ENCODE peak calls at places on chromosomes 7 and 10, in nine cellular contexts. Z, A, Q, C, W, Y, P, S and L are unnamed samples.

GRCh38 chr7:100467638-100468373 is 3.7 kb upstream of the SPACDR start:
- DNase-seq in Z (no peak), A (no peak), Q (no peak), C (no peak), W (no peak), Y (no peak), P (no peak), S (no peak), L (no peak)

GRCh38 chr7:12737364-12737763 is 49.9 kb downstream of the ARL4A start:
- DNase-seq in Z (no peak), A (no peak), Q (no peak), C (no peak), W (no peak), Y (no peak), P (no peak), S (no peak), L (no peak)

GRCh38 chr7:131326576-131326975 is 1.1 kb upstream of the MKLN1 start:
- DNase-seq in Z (no peak), A (no peak), Q (no peak), C (no peak), W (no peak), Y (no peak), P (no peak), S (no peak), L (no peak)

GRCh38 chr10:74824184-74825032 is 2.0 kb upstream of the KAT6B start:
- DNase-seq in Z (no peak), A (no peak), Q (peak; percentile 40), C (peak; percentile 16), W (peak; percentile 13), Y (peak; percentile 66), P (peak; percentile 18), S (peak; percentile 55), L (no peak)

GRCh38 chr7:45089314-45089891 is 634 bp upstream of the NACAD start:
- DNase-seq in Z (peak; percentile 58), A (peak; percentile 47), Q (peak; percentile 78), C (peak; percentile 38), W (peak; percentile 48), Y (peak; percentile 64), P (no peak), S (peak; percentile 97), L (no peak)

GRCh38 chr7:73738220-73738611 is 386 bp downstream of the ABHD11 start:
- DNase-seq in Z (peak; percentile 38), A (peak; percentile 55), Q (no peak), C (peak; percentile 60), W (peak; percentile 60), Y (peak; percentile 74), P (peak; percentile 78), S (peak; percentile 73), L (peak; percentile 55)

GRCh38 chr10:13961096-13961495 is 369.6 kb downstream of the FRMD4A start:
- DNase-seq in Z (peak; percentile 99), A (peak; percentile 96), Q (no peak), C (no peak), W (no peak), Y (no peak), P (no peak), S (no peak), L (no peak)

GRCh38 chr10:125200396-125200795 is 40.0 kb upstream of the CTBP2 start:
- DNase-seq in Z (no peak), A (no peak), Q (no peak), C (no peak), W (no peak), Y (no peak), P (no peak), S (no peak), L (no peak)

GRCh38 chr7:80781561-80781979 is 137.3 kb downstream of the SEMA3C start:
- DNase-seq in Z (peak; percentile 94), A (peak; percentile 91), Q (no peak), C (no peak), W (peak; percentile 86), Y (no peak), P (no peak), S (no peak), L (no peak)

GRCh38 chr10:36538945-36539586 is 586.3 kb upstream of the ANKRD30A start:
- DNase-seq in Z (peak; percentile 59), A (peak; percentile 72), Q (no peak), C (no peak), W (no peak), Y (no peak), P (no peak), S (no peak), L (no peak)

GRCh38 chr10:116728526-116729096 is 13.8 kb downstream of the HSPA12A start:
- DNase-seq in Z (peak; percentile 94), A (peak; percentile 51), Q (no peak), C (no peak), W (no peak), Y (no peak), P (no peak), S (no peak), L (no peak)

GRCh38 chr7:5367661-5368060 is 56.0 kb downstream of the TNRC18 start:
- DNase-seq in Z (no peak), A (no peak), Q (no peak), C (no peak), W (no peak), Y (no peak), P (no peak), S (no peak), L (no peak)

GRCh38 chr10:44437837-44438752 is 53.2 kb upstream of the CXCL12 start:
- DNase-seq in Z (no peak), A (peak; percentile 18), Q (no peak), C (no peak), W (no peak), Y (no peak), P (no peak), S (no peak), L (peak; percentile 85)

GRCh38 chr7:142181966-142182365 is 70.4 kb downstream of the MGAM2 start:
- DNase-seq in Z (no peak), A (no peak), Q (no peak), C (no peak), W (no peak), Y (no peak), P (no peak), S (no peak), L (no peak)

GRCh38 chr7:127706766-127707165 is 54.8 kb downstream of the SND1 start:
- DNase-seq in Z (no peak), A (peak; percentile 36), Q (no peak), C (no peak), W (no peak), Y (no peak), P (no peak), S (no peak), L (no peak)

GRCh38 chr7:148607151-148607661 is 16.6 kb downstream of the C7orf33 start:
- DNase-seq in Z (no peak), A (no peak), Q (no peak), C (no peak), W (no peak), Y (no peak), P (no peak), S (no peak), L (no peak)

GRCh38 chr10:129404091-129404490 is 63.0 kb upstream of the MGMT start:
- DNase-seq in Z (no peak), A (no peak), Q (no peak), C (no peak), W (no peak), Y (no peak), P (no peak), S (no peak), L (no peak)

GRCh38 chr7:128679920-128680319 is 7.8 kb downstream of the GARIN1A start:
- DNase-seq in Z (no peak), A (no peak), Q (no peak), C (no peak), W (no peak), Y (peak; percentile 7), P (no peak), S (no peak), L (no peak)

GRCh38 chr10:73641272-73642060 is at the start of gene MYOZ1:
- DNase-seq in Z (peak; percentile 10), A (no peak), Q (no peak), C (no peak), W (no peak), Y (no peak), P (no peak), S (no peak), L (no peak)

GRCh38 chr7:42414961-42415505 is 178.0 kb upstream of the GLI3 start:
- DNase-seq in Z (no peak), A (peak; percentile 17), Q (no peak), C (no peak), W (no peak), Y (no peak), P (no peak), S (no peak), L (no peak)

DNA sequence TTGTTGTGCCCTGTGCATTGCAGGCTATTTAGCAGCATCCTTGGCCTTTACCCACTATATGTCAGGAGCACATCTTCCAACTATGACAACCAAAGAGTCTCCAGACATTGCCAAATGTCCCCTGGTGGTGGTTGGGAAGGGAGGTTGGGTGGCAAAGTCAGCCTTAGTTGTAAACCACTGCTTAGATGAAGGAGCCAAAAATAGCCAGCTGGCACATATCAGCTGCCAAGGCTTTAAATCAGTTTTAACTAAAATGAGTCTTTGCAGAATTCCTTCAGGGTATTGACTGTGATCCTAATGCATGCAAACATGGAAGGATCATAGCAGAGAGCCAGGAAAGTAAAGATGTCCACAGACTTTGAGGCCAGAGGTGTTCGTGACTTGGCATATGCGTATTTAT is 146.1 kb downstream of the TRIL start:
- DNase-seq in Z (no peak), A (peak; percentile 41), Q (no peak), C (no peak), W (no peak), Y (no peak), P (no peak), S (no peak), L (no peak)
- TF ChIP-seq CTCF in Z (no peak), A (no peak), Q (no peak), C (no peak), W (no peak), Y (no peak), P (no peak), S (no peak), L (no peak)

GRCh38 chr7:32957326-32958045 is at the start of gene FKBP9:
- DNase-seq in Z (peak; percentile 88), A (peak; percentile 85), Q (peak; percentile 86), C (peak; percentile 87), W (peak; percentile 85), Y (peak; percentile 54), P (no peak), S (peak; percentile 89), L (peak; percentile 59)
- H3K4me3 ChIP-seq in Z (peak within 1 kb of the TSS; percentile 80), A (peak within 1 kb of the TSS; percentile 90), Q (peak within 1 kb of the TSS; percentile 83), C (peak within 1 kb of the TSS; percentile 73), W (peak within 1 kb of the TSS; percentile 86), Y (peak within 1 kb of the TSS; percentile 57), P (no peak within 1 kb of the TSS), S (peak within 1 kb of the TSS; percentile 59), L (peak within 1 kb of the TSS; percentile 75)

GRCh38 chr7:2148189-2148588 is 84.6 kb downstream of the MAD1L1 start:
- DNase-seq in Z (no peak), A (no peak), Q (no peak), C (no peak), W (no peak), Y (no peak), P (no peak), S (no peak), L (no peak)
- TF ChIP-seq CTCF in Z (no peak), A (no peak), Q (no peak), C (no peak), W (no peak), Y (peak; percentile 5), P (peak; percentile 64), S (no peak), L (no peak)

GRCh38 chr7:19107392-19108147 is 9.9 kb downstream of the TWIST1 start:
- DNase-seq in Z (peak; percentile 70), A (peak; percentile 81), Q (peak; percentile 23), C (no peak), W (no peak), Y (no peak), P (no peak), S (peak; percentile 69), L (peak; percentile 14)
- H3K4me3 ChIP-seq in Z (peak overlapping the region; percentile 47), A (peak overlapping the region; percentile 67), Q (peak overlapping the region; percentile 42), C (no peak overlapping the region), W (peak overlapping the region; percentile 19), Y (no peak overlapping the region), P (no peak overlapping the region), S (peak overlapping the region; percentile 51), L (peak overlapping the region; percentile 47)